ENCODE peak calls at places on chromosomes 2 and 18, in four cellular contexts. A is WERI-Rb-1, F is GM23248, V is heart right ventricle. O is an unnamed sample.

GRCh38 chr2:25204190-25204838 is 35.9 kb upstream of the POMC start:
- DNase-seq in F (peak), A (no peak), V (no peak), O (no peak)

GRCh38 chr2:222904557-222905258 is 43.9 kb downstream of the ACSL3 start:
- DNase-seq in V (no peak), F (peak), A (no peak), O (no peak)

GRCh38 chr2:29325544-29325943 is 210.3 kb downstream of the CLIP4 start:
- DNase-seq in F (no peak), V (no peak), A (no peak), O (no peak)

GRCh38 chr2:20438334-20439192 is 8.3 kb upstream of the RHOB start:
- DNase-seq in V (no peak), F (peak), A (peak), O (no peak)

GRCh38 chr2:156147594-156148330 is 184.8 kb downstream of the NR4A2 start:
- DNase-seq in A (no peak), V (no peak), F (peak), O (no peak)

GRCh38 chr2:235554385-235554784 is 60.5 kb downstream of the AGAP1 start:
- DNase-seq in A (no peak), V (no peak), F (no peak), O (no peak)

GRCh38 chr2:232522014-232522854 is 2.0 kb downstream of the PRSS56 start:
- DNase-seq in A (peak), V (peak), F (peak), O (no peak)

GRCh38 chr2:73642338-73643018 is at the start of gene NAT8:
- DNase-seq in V (no peak), A (no peak), F (no peak), O (no peak)

GRCh38 chr2:24365051-24365450 is 4.7 kb upstream of the ITSN2 start:
- DNase-seq in F (peak), A (no peak), V (peak), O (no peak)

GRCh38 chr2:70829916-70830315 is 5.7 kb downstream of the CD207 start:
- DNase-seq in A (no peak), F (no peak), V (no peak), O (no peak)

GRCh38 chr2:46735730-46736493 is 179.7 kb downstream of the MCFD2 start:
- DNase-seq in A (no peak), V (no peak), F (no peak), O (no peak)

GRCh38 chr2:120423167-120423943 is 77.4 kb downstream of the INHBB start:
- DNase-seq in A (no peak), F (no peak), V (no peak), O (no peak)

GRCh38 chr18:39462436-39462835 is 1896.8 kb upstream of the CELF4 start:
- DNase-seq in A (no peak), F (peak), V (no peak), O (no peak)

GRCh38 chr2:68722712-68723111 is 11.9 kb upstream of the ARHGAP25 start:
- DNase-seq in A (no peak), V (no peak), F (peak), O (no peak)

GRCh38 chr2:149931486-149931885 is 343.9 kb upstream of the MMADHC start:
- DNase-seq in A (no peak), V (no peak), F (no peak), O (no peak)

GRCh38 chr2:26412091-26412673 is 10.5 kb downstream of the DRC1 start:
- DNase-seq in A (no peak), V (no peak), F (no peak), O (no peak)

GRCh38 chr18:13300029-13300428 is 81.5 kb downstream of the LDLRAD4 start:
- DNase-seq in A (no peak), F (no peak), V (no peak), O (no peak)

GRCh38 chr2:141323571-141323970 is 807.2 kb downstream of the LRP1B start:
- DNase-seq in V (no peak), F (no peak), A (no peak), O (no peak)

GRCh38 chr2:239062743-239063142 is 214.9 kb downstream of the TWIST2 start:
- DNase-seq in F (no peak), V (no peak), A (no peak), O (no peak)

GRCh38 chr2:83787189-83787588 is 671.9 kb downstream of the SUCLG1 start:
- DNase-seq in V (no peak), F (no peak), A (no peak), O (no peak)

GRCh38 chr18:34809697-34810096 is 99.6 kb downstream of the DTNA start:
- DNase-seq in F (peak), A (peak), V (peak), O (peak)

GRCh38 chr18:45627204-45627526 is 11.9 kb downstream of the SLC14A2 start:
- DNase-seq in V (no peak), A (no peak), F (no peak), O (no peak)

GRCh38 chr2:239329972-239330572 is 70.7 kb downstream of the HDAC4 start:
- DNase-seq in F (no peak), V (no peak), A (no peak), O (no peak)

GRCh38 chr2:218397502-218398436 is 1.9 kb upstream of the CTDSP1 start:
- DNase-seq in V (peak), A (peak), F (peak), O (no peak)

GRCh38 chr2:96866586-96866985 is 3.3 kb downstream of the SEMA4C start:
- DNase-seq in V (no peak), A (no peak), F (no peak), O (no peak)

GRCh38 chr18:21053127-21053526 is 58.5 kb downstream of the ROCK1 start:
- DNase-seq in V (no peak), A (no peak), F (peak), O (no peak)

GRCh38 chr18:62506495-62507143 is 16.2 kb upstream of the ZCCHC2 start:
- DNase-seq in V (no peak), A (no peak), F (no peak), O (no peak)

GRCh38 chr2:42046819-42047487 is 868 bp upstream of the PKDCC start:
- DNase-seq in A (peak), F (peak), V (no peak), O (no peak)

GRCh38 chr2:33267745-33268144 is 208.7 kb upstream of the RASGRP3 start:
- DNase-seq in A (no peak), V (no peak), F (peak), O (no peak)

GRCh38 chr2:241728627-241729026 is 5.8 kb upstream of the D2HGDH start:
- DNase-seq in F (no peak), A (no peak), V (peak), O (no peak)

GRCh38 chr2:53455094-53455493 is 312.5 kb upstream of the CHAC2 start:
- DNase-seq in F (no peak), A (no peak), V (no peak), O (no peak)

GRCh38 chr2:128791120-128791982 is 472.7 kb upstream of the HS6ST1 start:
- DNase-seq in F (no peak), V (no peak), A (no peak), O (no peak)

GRCh38 chr2:24822049-24822706 is 29.0 kb downstream of the CENPO start:
- DNase-seq in A (no peak), V (no peak), F (no peak), O (peak)

GRCh38 chr18:70166668-70167067 is 38.8 kb downstream of the RTTN start:
- DNase-seq in F (no peak), V (no peak), A (no peak), O (no peak)

GRCh38 chr2:164992818-164993217 is 37.5 kb upstream of the SLC38A11 start:
- DNase-seq in F (peak), V (peak), A (peak), O (peak)

GRCh38 chr2:66470199-66470598 is 35.3 kb downstream of the MEIS1 start:
- DNase-seq in A (no peak), V (no peak), F (no peak), O (no peak)

GRCh38 chr2:172806426-172807008 is 70.9 kb downstream of the RAPGEF4 start:
- DNase-seq in F (peak), V (peak), A (no peak), O (no peak)

GRCh38 chr2:15313657-15314056 is 247.5 kb downstream of the NBAS start:
- DNase-seq in A (no peak), F (peak), V (no peak), O (no peak)

GRCh38 chr2:225040862-225041209 is 1.4 kb downstream of the DOCK10 start:
- DNase-seq in V (no peak), F (peak), A (no peak), O (no peak)

GRCh38 chr18:56574827-56575226 is 63.6 kb downstream of the TXNL1 start:
- DNase-seq in F (no peak), V (peak), A (no peak), O (no peak)

GRCh38 chr2:88210132-88211004 is 40.2 kb downstream of the THNSL2 start:
- DNase-seq in F (no peak), A (no peak), V (no peak), O (no peak)

GRCh38 chr2:88214631-88215030 is 44.5 kb downstream of the THNSL2 start:
- DNase-seq in V (no peak), F (no peak), A (no peak), O (no peak)

GRCh38 chr2:88211005-88211808 is 41.1 kb downstream of the THNSL2 start:
- DNase-seq in V (no peak), A (no peak), F (no peak), O (no peak)

GRCh38 chr2:88211809-88212154 is 41.6 kb downstream of the THNSL2 start:
- DNase-seq in A (no peak), V (no peak), F (no peak), O (no peak)

DNA sequence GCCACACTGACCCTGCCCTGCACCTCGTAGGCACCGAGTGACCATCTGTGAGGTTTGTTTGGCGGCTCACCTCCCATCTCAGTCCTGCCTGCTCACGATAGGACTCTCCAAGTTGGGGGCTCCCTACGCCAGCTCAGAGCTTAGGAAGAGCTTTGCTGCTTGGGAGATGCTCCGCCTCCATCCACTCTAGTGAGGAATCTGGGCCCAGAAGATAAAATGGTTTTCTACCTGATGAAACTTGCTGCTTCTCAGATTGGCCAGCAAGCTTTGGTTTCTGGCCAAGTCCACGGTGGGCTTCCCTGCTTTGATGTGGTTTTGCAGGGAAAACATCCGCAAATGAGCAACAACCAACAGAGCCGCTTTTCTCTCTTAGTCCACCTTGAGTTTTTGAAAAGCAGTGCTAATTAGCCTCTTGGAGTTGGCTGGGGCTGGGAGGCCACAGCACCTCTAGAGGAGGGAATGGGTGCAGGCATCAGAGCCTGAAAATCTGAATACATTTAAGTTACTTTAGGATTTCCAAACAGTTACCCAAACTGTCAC is 42.2 kb downstream of the THNSL2 start:
- DNase-seq in F (peak), V (no peak), A (no peak), O (no peak)
- H3K4me3 ChIP-seq in F (no peak), V (no peak), A (no peak), O (no peak)

GRCh38 chr18:48826271-48826670 is 124.5 kb downstream of the SMAD7 start:
- DNase-seq in A (peak), V (no peak), F (no peak), O (no peak)

GRCh38 chr18:48826806-48827205 is 124.0 kb downstream of the SMAD7 start:
- DNase-seq in V (no peak), F (no peak), A (peak), O (no peak)

GRCh38 chr18:48828201-48828580 is 122.6 kb downstream of the SMAD7 start:
- DNase-seq in V (no peak), A (no peak), F (no peak), O (no peak)

GRCh38 chr18:48828713-48829442 is 121.9 kb downstream of the SMAD7 start:
- DNase-seq in V (peak), F (no peak), A (peak), O (no peak)

DNA sequence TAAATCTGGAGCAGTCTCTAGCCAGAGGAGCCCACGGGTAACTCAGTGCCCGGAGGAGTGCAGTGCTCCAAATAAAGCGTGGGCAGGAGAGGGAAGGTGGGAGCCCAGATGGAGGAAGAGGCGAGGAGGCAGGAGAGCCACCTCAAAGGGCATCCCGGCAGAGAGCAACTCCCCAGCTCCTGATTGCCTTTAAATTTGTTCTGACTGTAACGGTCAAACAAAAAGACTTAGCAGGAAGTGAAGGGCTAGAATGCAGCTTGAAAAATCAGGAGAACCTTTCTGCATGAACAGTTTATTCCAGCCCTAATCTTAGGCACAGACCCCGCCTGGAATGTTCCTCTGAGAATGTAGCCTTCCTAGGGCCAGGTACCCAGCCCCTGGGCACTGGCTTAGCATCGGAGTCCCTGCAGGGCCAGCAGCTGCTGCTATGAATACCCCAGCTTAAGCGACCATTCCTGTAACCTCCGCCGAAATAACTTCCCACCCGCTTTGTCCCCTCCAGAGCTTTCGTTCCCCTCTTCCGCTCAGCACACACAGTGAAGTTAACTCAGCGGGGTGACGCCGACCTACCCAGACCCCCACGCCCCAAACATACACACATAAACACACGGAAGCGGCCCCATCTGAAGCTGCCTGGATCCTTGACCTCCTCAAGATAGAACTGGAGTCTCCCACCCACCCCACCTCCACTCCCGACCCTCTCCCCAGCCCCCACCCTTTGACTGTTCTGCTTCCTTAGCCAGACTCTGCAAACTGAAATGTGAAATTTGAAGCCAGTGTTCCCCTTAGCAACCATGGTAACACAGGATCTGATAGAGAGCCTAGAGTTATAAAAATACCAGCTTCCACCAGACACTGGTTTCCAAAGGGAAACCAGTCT is 123.2 kb downstream of the SMAD7 start:
- DNase-seq in A (peak), V (peak), F (peak), O (no peak)
- H3K27ac ChIP-seq in A (peak), V (peak), F (peak), O (no peak)

GRCh38 chr2:189673661-189674373 is 653 bp upstream of the ANKAR start:
- DNase-seq in A (peak), F (peak), V (no peak), O (no peak)
- H3K4me3 ChIP-seq in A (peak), F (peak), V (peak), O (peak)

GRCh38 chr2:190940451-190940850 is 59.8 kb downstream of the GLS start:
- DNase-seq in V (peak), F (no peak), A (no peak), O (no peak)

GRCh38 chr2:190943706-190944105 is 63.1 kb downstream of the GLS start:
- DNase-seq in F (no peak), V (no peak), A (no peak), O (no peak)

GRCh38 chr2:190938761-190939335 is 58.2 kb downstream of the GLS start:
- DNase-seq in F (no peak), V (no peak), A (no peak), O (no peak)

GRCh38 chr2:190941571-190941970 is 61.0 kb downstream of the GLS start:
- DNase-seq in V (no peak), F (no peak), A (no peak), O (no peak)

GRCh38 chr2:190942697-190943096 is 62.1 kb downstream of the GLS start:
- DNase-seq in F (no peak), V (no peak), A (no peak), O (no peak)
- H3K27ac ChIP-seq in F (peak), V (no peak), A (no peak), O (no peak)

GRCh38 chr2:119222863-119223520 is 642 bp upstream of the STEAP3 start:
- DNase-seq in F (no peak), V (no peak), A (no peak), O (no peak)
- H3K4me3 ChIP-seq in F (peak), V (peak), A (peak), O (peak)

DNA sequence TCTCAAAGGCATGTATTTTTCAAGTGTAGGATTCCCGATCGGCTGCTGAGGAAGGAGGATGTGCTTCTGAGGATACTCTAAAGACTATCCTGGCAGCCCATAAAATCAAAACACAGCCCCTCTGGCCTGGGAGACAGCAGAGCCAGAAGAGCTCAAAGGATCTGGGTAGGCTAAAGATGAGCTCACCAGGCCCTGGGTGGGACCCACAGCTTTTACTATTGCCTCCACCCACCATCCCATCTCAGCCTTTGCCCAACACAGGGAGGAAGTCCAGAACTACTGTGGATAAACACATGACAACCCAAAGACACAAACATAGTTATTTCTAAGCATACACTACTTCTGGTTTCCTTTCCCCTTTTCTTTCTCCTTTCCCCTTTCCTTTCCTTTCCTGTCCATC is 79.1 kb upstream of the ZFP36L2 start:
- DNase-seq in A (no peak), F (peak), V (peak), O (no peak)
- H3K27ac ChIP-seq in A (no peak), F (no peak), V (peak), O (no peak)

DNA sequence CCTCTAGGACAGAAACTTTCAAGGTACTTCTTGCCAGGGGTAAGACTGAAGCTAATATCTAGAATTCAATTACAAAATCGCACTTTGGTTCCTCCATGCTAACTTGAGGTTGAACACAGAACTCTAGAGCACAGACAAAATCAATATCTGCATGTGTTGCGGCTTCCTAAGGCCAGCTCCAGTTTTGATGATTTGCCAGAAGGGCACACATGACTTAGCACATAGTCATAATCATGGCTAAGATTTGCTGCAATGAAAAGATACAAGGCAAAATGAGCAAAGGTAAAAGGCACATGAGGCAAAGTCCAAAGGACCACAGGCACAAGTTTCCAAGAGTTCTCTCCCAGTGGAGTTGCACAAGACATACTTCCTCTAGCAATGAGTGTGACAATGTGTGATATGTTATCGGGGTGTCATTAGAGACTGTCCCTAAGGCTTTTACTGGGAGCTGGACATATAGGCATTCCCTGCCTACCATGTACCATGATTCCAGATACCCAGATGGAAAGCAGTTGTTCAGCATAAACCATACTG is 24.1 kb upstream of the CXXC1 start:
- DNase-seq in F (no peak), V (no peak), A (no peak), O (no peak)
- H3K4me3 ChIP-seq in F (no peak), V (no peak), A (no peak), O (no peak)

GRCh38 chr2:205776720-205777119 is 94.4 kb downstream of the NRP2 start:
- DNase-seq in F (no peak), V (no peak), A (no peak), O (no peak)
- H3K27ac ChIP-seq in F (no peak), V (no peak), A (no peak), O (no peak)